ENCODE peak calls at places on chromosome 4, in eight cellular contexts. V, W, O, G, U, R, M and T are unnamed samples.

GRCh38 chr4:39529534-39529933 is 2.3 kb upstream of the UGDH start:
- DNase-seq in V (no peak), W (no peak), O (no peak), G (no peak), U (no peak), R (no peak), M (no peak), T (no peak)

GRCh38 chr4:68872442-68873217 is 56.8 kb downstream of the UGT2B10 start:
- DNase-seq in V (no peak), W (no peak), O (no peak), G (no peak), U (no peak), R (no peak), M (no peak), T (no peak)

GRCh38 chr4:183638436-183638835 is 20.5 kb downstream of the RWDD4 start:
- DNase-seq in V (no peak), W (no peak), O (peak; percentile 11), G (no peak), U (no peak), R (no peak), M (no peak), T (no peak)

GRCh38 chr4:13944095-13944501 is 316.6 kb upstream of the BOD1L1 start:
- DNase-seq in V (no peak), W (no peak), O (no peak), G (no peak), U (peak; percentile 5), R (no peak), M (no peak), T (no peak)

GRCh38 chr4:46432923-46433322 is 43.0 kb upstream of the GABRA2 start:
- DNase-seq in V (no peak), W (no peak), O (no peak), G (no peak), U (no peak), R (no peak), M (no peak), T (no peak)

GRCh38 chr4:5753766-5754528 is 42.9 kb downstream of the EVC start:
- DNase-seq in V (no peak), W (no peak), O (peak; percentile 93), G (no peak), U (no peak), R (peak; percentile 53), M (no peak), T (peak; percentile 55)

GRCh38 chr4:85807247-85807915 is 332.4 kb downstream of the ARHGAP24 start:
- DNase-seq in V (no peak), W (no peak), O (peak; percentile 83), G (no peak), U (no peak), R (no peak), M (no peak), T (no peak)

GRCh38 chr4:117085185-117085701 is at the start of gene TRAM1L1:
- DNase-seq in V (peak; percentile 68), W (no peak), O (peak; percentile 81), G (peak; percentile 19), U (peak; percentile 34), R (peak; percentile 66), M (peak; percentile 3), T (peak; percentile 23)

GRCh38 chr4:133151301-133151680 is 2.2 kb downstream of the PCDH10 start:
- DNase-seq in V (peak; percentile 48), W (no peak), O (peak; percentile 33), G (no peak), U (no peak), R (no peak), M (no peak), T (no peak)

GRCh38 chr4:18636001-18636680 is 614.6 kb upstream of the LCORL start:
- DNase-seq in V (no peak), W (no peak), O (no peak), G (no peak), U (no peak), R (peak; percentile 95), M (no peak), T (no peak)

GRCh38 chr4:136369073-136369472 is 1163.2 kb downstream of the PCDH18 start:
- DNase-seq in V (no peak), W (no peak), O (peak; percentile 13), G (no peak), U (no peak), R (no peak), M (no peak), T (no peak)

GRCh38 chr4:186651624-186652023 is 72.0 kb downstream of the FAT1 start:
- DNase-seq in V (peak; percentile 35), W (no peak), O (no peak), G (no peak), U (no peak), R (peak; percentile 17), M (no peak), T (no peak)

GRCh38 chr4:1347410-1347864 is 429 bp downstream of the UVSSA start:
- DNase-seq in V (no peak), W (no peak), O (peak; percentile 80), G (peak; percentile 77), U (no peak), R (peak; percentile 75), M (peak; percentile 68), T (peak; percentile 29)

GRCh38 chr4:110636677-110637407 is 14.0 kb upstream of the PITX2 start:
- DNase-seq in V (no peak), W (no peak), O (peak; percentile 55), G (no peak), U (no peak), R (no peak), M (no peak), T (peak; percentile 40)

GRCh38 chr4:69490271-69490670 is 5.4 kb downstream of the UGT2B4 start:
- DNase-seq in V (no peak), W (no peak), O (no peak), G (no peak), U (no peak), R (no peak), M (no peak), T (no peak)

GRCh38 chr4:113094802-113095201 is 45.3 kb downstream of the ANK2 start:
- DNase-seq in V (no peak), W (no peak), O (no peak), G (no peak), U (peak; percentile 3), R (no peak), M (no peak), T (peak; percentile 0)

GRCh38 chr4:11436673-11437072 is 8.0 kb upstream of the HS3ST1 start:
- DNase-seq in V (no peak), W (no peak), O (no peak), G (no peak), U (no peak), R (no peak), M (no peak), T (no peak)

GRCh38 chr4:1991087-1991486 is 17.7 kb downstream of the NELFA start:
- DNase-seq in V (no peak), W (no peak), O (no peak), G (no peak), U (no peak), R (no peak), M (no peak), T (no peak)

GRCh38 chr4:172962564-172963353 is 205.9 kb upstream of the GALNT7 start:
- DNase-seq in V (no peak), W (no peak), O (peak; percentile 73), G (peak; percentile 82), U (no peak), R (no peak), M (no peak), T (peak; percentile 16)

GRCh38 chr4:5760246-5760645 is 49.2 kb downstream of the EVC start:
- DNase-seq in V (no peak), W (no peak), O (no peak), G (no peak), U (no peak), R (no peak), M (no peak), T (no peak)

GRCh38 chr4:2262145-2262943 is 435 bp upstream of the MXD4 start:
- DNase-seq in V (peak; percentile 100), W (peak; percentile 97), O (peak; percentile 100), G (peak; percentile 99), U (peak; percentile 93), R (peak; percentile 99), M (peak; percentile 100), T (peak; percentile 96)

GRCh38 chr4:6742507-6742906 is 26.5 kb downstream of the BLOC1S4 start:
- DNase-seq in V (no peak), W (no peak), O (no peak), G (no peak), U (no peak), R (no peak), M (no peak), T (no peak)

GRCh38 chr4:163344147-163345050 is 707 bp downstream of the NPY5R start:
- DNase-seq in V (no peak), W (no peak), O (no peak), G (peak; percentile 6), U (no peak), R (no peak), M (no peak), T (no peak)

GRCh38 chr4:39320381-39321115 is 45.6 kb downstream of the RFC1 start:
- DNase-seq in V (no peak), W (no peak), O (no peak), G (no peak), U (no peak), R (peak; percentile 71), M (no peak), T (peak; percentile 12)

GRCh38 chr4:135050086-135050717 is 848.6 kb upstream of the PABPC4L start:
- DNase-seq in V (no peak), W (no peak), O (peak; percentile 3), G (no peak), U (no peak), R (no peak), M (no peak), T (no peak)